ENCODE peak calls at places on chromosomes 12 and 14, in eight cellular contexts. R is left lung, W is progenitor cell of endocrine pancreas, H is hepatocyte, C is foreskin fibroblast, A is A549, Y is SK-N-SH, I is HFFc6. L is an unnamed sample.
A peak's percentile ranks its signal among the peaks of the same experiment; 100 is the strongest.

GRCh38 chr14:104808456-104808855 is 7.6 kb downstream of the ZBTB42 start:
- DNase-seq in I (no peak), H (no peak), C (no peak), A (no peak), R (no peak), W (no peak), Y (no peak), L (no peak)

GRCh38 chr12:50612882-50613281 is 108.1 kb downstream of the DIP2B start:
- DNase-seq in Y (no peak), H (no peak), W (no peak), A (no peak), R (no peak), C (no peak), I (no peak), L (no peak)

GRCh38 chr14:59133202-59133601 is 55.3 kb upstream of the DAAM1 start:
- DNase-seq in W (no peak), H (no peak), R (no peak), I (no peak), Y (no peak), A (no peak), C (no peak), L (no peak)

GRCh38 chr14:72824051-72824450 is 69.8 kb downstream of the DPF3 start:
- DNase-seq in W (no peak), R (no peak), I (no peak), Y (no peak), A (no peak), C (no peak), H (no peak), L (no peak)

GRCh38 chr12:49296034-49296835 is 1.3 kb downstream of the PRPH start:
- DNase-seq in W (peak; percentile 57), I (no peak), A (peak; percentile 88), C (no peak), R (no peak), H (peak; percentile 63), Y (peak; percentile 39), L (peak; percentile 45)

GRCh38 chr12:79331870-79332269 is 358.9 kb downstream of the PAWR start:
- DNase-seq in I (peak; percentile 13), C (no peak), Y (no peak), H (no peak), R (no peak), A (no peak), W (no peak), L (peak; percentile 1)

GRCh38 chr12:106301241-106301610 is 1.3 kb upstream of the TCP11L2 start:
- DNase-seq in I (no peak), W (no peak), C (no peak), A (no peak), H (no peak), R (no peak), Y (no peak), L (no peak)

GRCh38 chr14:99687284-99688209 is 3.4 kb downstream of the CYP46A1 start:
- DNase-seq in C (no peak), Y (no peak), R (no peak), A (no peak), I (no peak), W (peak; percentile 26), H (no peak), L (peak; percentile 36)

GRCh38 chr12:94150483-94151225 is 2.3 kb downstream of the PLXNC1 start:
- DNase-seq in W (no peak), I (no peak), R (peak; percentile 58), Y (peak; percentile 46), C (no peak), A (no peak), H (peak; percentile 57), L (no peak)

GRCh38 chr12:6824962-6825381 is 3.2 kb upstream of the P3H3 start:
- DNase-seq in H (no peak), A (no peak), C (peak; percentile 45), W (no peak), Y (no peak), I (no peak), R (no peak), L (peak; percentile 26)

GRCh38 chr12:104154806-104155205 is 16.8 kb upstream of the NFYB start:
- DNase-seq in C (no peak), R (no peak), Y (no peak), I (no peak), A (no peak), W (no peak), H (no peak), L (no peak)

GRCh38 chr14:106268013-106268727 is 741.8 kb downstream of the TMEM121 start:
- DNase-seq in W (no peak), C (no peak), A (no peak), H (no peak), R (no peak), I (no peak), Y (peak; percentile 26), L (peak; percentile 12)

DNA sequence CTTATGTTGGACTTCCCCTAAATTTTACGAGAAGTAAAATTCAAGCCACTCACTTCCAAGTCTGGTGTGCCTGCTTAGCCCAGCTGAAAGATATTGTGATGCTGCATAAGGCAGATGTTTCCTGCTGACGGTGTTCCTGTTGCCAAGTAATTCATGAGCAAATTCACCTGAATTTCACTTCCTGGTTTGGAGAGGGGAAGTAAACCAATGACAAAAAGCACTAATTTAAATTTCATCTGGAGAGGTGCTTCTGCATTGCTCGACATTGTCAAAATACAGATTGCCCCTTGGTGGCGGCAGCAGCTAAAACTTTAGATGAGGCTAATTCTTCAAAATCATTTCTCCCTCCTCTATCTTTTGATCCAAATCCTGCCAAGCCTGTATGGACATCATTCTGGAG is 281.1 kb downstream of the AACS start:
- DNase-seq in I (no peak), R (no peak), H (no peak), W (no peak), Y (no peak), C (no peak), A (no peak), L (no peak)
- TF ChIP-seq CTCF in I (no peak), R (no peak), H (peak; percentile 22), W (no peak), Y (no peak), C (no peak), A (no peak), L (no peak)

GRCh38 chr12:2886768-2887450 is 3.8 kb upstream of the TULP3 start:
- DNase-seq in R (no peak), I (no peak), W (no peak), C (no peak), H (no peak), A (no peak), Y (no peak), L (no peak)
- TF ChIP-seq CTCF in R (no peak), I (no peak), W (no peak), C (no peak), H (no peak), A (no peak), Y (no peak), L (no peak)

DNA sequence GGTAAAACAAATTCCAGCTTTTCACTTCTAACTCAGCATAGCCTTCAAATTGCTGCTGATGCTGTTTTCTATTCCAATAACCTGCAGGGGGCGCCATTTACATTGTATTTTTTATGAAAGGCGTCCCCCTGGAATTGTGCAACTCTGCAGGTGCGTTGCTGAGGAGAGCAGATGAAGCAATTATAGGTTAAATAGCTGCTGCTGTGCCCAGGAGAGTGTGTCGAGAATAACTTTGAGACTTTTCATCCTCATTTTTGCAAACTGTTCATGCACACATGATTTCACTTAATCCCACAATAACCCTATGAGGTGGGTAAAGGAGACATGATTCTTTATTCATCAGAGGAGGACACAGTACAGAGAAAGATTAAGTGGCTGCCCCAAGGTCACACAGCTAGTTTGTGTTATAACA is 75.7 kb downstream of the MYRFL start:
- DNase-seq in R (peak; percentile 53), W (peak; percentile 64), I (peak; percentile 50), C (peak; percentile 23), Y (peak; percentile 29), H (peak; percentile 91), A (peak; percentile 31), L (peak; percentile 92)
- TF ChIP-seq CTCF in R (peak; percentile 74), W (peak; percentile 91), I (peak; percentile 97), C (peak; percentile 70), Y (peak; percentile 94), H (peak; percentile 83), A (peak; percentile 92), L (peak; percentile 89)

DNA sequence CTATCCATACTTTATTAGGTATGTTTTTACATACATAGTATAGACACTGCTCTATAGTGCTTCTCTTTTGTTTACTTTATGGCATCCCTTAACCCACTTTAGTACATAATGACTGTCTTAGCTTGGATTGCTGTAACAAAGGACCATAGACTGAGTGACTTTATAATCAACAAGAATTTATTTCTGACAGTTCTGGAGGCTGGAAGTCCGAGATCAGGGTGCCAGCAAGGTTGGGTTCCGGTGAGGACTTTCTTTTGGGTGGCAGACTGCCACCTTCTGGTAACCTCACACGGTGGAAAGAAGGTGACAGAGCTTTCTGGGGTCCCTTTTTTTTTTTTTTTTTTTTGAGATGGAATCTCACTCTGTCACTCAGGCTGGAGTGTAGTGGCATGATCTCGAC is 48.6 kb upstream of the PPM1H start:
- DNase-seq in R (no peak), I (no peak), W (no peak), C (no peak), H (no peak), Y (no peak), A (no peak), L (peak; percentile 4)
- TF ChIP-seq CTCF in R (no peak), I (peak; percentile 50), W (peak; percentile 20), C (no peak), H (peak; percentile 11), Y (peak; percentile 27), A (peak; percentile 39), L (no peak)

GRCh38 chr14:49467091-49467490 is 119.1 kb downstream of the RPS29 start:
- DNase-seq in W (no peak), H (no peak), C (no peak), R (no peak), Y (no peak), A (no peak), I (no peak), L (no peak)

GRCh38 chr14:49463146-49463545 is 123.0 kb downstream of the RPS29 start:
- DNase-seq in R (no peak), Y (no peak), W (no peak), A (no peak), C (no peak), H (no peak), I (no peak), L (no peak)

GRCh38 chr14:49461529-49462401 is 124.4 kb downstream of the RPS29 start:
- DNase-seq in C (peak; percentile 32), R (no peak), I (peak; percentile 68), A (peak; percentile 18), W (no peak), H (peak; percentile 89), Y (peak; percentile 33), L (peak; percentile 85)

GRCh38 chr14:49460647-49461046 is 125.5 kb downstream of the RPS29 start:
- DNase-seq in C (no peak), I (no peak), R (no peak), A (no peak), W (no peak), H (no peak), Y (no peak), L (no peak)

DNA sequence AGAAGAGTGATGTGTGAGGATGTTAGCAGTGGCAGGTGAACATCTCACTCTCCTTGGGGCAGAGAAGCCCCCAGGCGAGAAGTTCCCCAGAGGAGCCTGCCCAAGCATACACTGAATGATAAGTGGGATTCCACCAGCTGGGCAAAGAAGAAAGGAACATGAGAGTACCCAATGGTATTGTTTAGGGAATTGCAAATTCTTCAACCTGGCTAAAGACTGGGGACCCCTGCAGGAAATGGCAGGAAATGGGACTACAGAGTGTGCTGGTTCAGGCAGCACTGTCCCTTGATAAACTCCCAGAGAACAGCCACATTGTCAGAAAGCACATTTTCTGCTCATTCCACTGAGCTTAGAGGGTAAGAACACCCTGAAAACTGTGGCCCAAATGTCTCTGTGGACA is 121.3 kb downstream of the RPS29 start:
- DNase-seq in H (no peak), A (peak; percentile 15), R (no peak), I (no peak), W (no peak), Y (peak; percentile 5), C (no peak), L (peak; percentile 14)
- TF ChIP-seq CTCF in H (no peak), A (no peak), R (no peak), I (peak; percentile 24), W (peak; percentile 37), Y (peak; percentile 17), C (no peak), L (no peak)

L was measured in MCF 10A.